ENCODE peak calls at places on chromosomes 4 and X, in six cellular contexts. Y is CD8-positive, alpha-beta T cell; H is ascending aorta; R is GM23338; K is tibial artery; A is HCT116. J is an unnamed sample.

GRCh38 chrX:118182050-118182449 is 65.4 kb upstream of the KLHL13 start:
- DNase-seq in H (no peak), A (no peak), K (no peak), R (no peak), Y (no peak), J (no peak)

GRCh38 chrX:73855546-73855945 is 292.5 kb downstream of the CHIC1 start:
- DNase-seq in H (no peak), K (no peak), A (peak), R (peak), Y (peak), J (peak)

GRCh38 chr4:2932951-2933565 is 30.1 kb downstream of the NOP14 start:
- DNase-seq in H (no peak), Y (no peak), R (no peak), K (peak), A (no peak), J (no peak)

GRCh38 chr4:3017504-3017903 is 54.1 kb downstream of the GRK4 start:
- DNase-seq in A (no peak), K (no peak), R (no peak), Y (no peak), H (no peak), J (no peak)

GRCh38 chr4:183443609-183444148 is 757 bp upstream of the CDKN2AIP start:
- DNase-seq in H (no peak), R (peak), A (no peak), K (no peak), Y (peak), J (peak)

GRCh38 chr4:174071591-174071990 is 211.9 kb downstream of the FBXO8 start:
- DNase-seq in Y (no peak), H (no peak), K (no peak), R (no peak), A (no peak), J (no peak)

GRCh38 chr4:83219344-83219990 is 65.1 kb downstream of the COQ2 start:
- DNase-seq in A (no peak), R (no peak), H (no peak), K (no peak), Y (peak), J (no peak)

GRCh38 chr4:156536661-156537060 is 434.9 kb downstream of the PDGFC start:
- DNase-seq in K (no peak), A (no peak), R (no peak), Y (no peak), H (no peak), J (no peak)

GRCh38 chr4:123481034-123481433 is 84.4 kb downstream of the SPRY1 start:
- DNase-seq in A (no peak), K (no peak), R (no peak), Y (no peak), H (no peak), J (peak)

GRCh38 chrX:7706032-7706431 is 136.9 kb upstream of the VCX start:
- DNase-seq in Y (no peak), H (no peak), A (no peak), R (no peak), K (no peak), J (no peak)

GRCh38 chr4:138090918-138091659 is 151.1 kb downstream of the SLC7A11 start:
- DNase-seq in A (no peak), Y (no peak), H (no peak), K (no peak), R (no peak), J (no peak)
- H3K4me3 ChIP-seq in A (no peak), Y (no peak), H (peak), K (no peak), R (no peak), J (no peak)

GRCh38 chrX:70970482-70970999 is 39.6 kb upstream of the SLC7A3 start:
- DNase-seq in Y (no peak), H (no peak), K (no peak), R (peak), A (no peak), J (no peak)
- TF ChIP-seq CTCF in Y (peak), H (no peak), K (peak), R (no peak), A (peak), J (peak)

DNA sequence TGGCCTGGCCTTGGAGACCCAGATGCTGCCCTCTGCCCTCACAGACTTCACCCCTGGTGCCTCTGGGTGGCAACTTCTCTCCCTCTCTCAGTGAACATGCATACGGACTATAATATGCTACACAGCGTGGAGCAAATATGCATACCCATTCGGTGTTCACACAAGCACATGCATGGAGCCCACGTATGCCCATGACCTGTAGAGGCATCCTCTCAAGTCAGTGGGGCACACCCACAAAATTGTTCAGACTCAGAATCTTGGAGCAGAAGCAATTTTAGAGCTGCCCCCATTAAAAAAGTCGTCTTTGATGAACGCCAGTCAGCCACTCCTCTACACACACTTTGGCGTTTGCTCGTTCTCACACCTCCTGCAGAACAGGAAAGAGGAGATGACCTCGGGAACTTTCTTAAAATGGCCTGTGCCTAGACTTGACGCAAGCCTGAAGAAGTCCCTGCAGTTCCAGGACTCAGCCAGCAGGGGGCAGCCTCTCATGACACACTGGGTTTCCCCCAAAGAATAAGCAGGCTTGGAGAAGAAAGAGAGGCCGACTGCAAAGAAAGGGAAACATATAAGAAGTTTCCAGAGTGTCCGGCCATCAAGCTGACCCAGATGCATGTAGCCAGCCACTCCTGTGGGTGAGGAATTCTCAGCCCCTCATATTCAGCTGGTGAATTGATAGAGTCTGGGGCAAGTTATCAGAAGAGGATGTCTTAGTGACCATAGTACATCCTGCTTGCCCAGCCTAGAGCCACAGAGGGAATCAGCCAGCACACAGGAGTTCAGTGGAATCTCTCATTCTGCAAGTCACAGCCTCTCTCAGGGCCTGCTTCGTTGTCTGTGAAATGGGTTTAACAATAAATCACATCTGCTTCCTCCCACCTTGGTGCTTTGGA is 17.3 kb downstream of the APLN start:
- DNase-seq in A (peak), H (peak), K (peak), Y (peak), R (peak), J (no peak)
- H3K27ac ChIP-seq in A (no peak), H (no peak), K (no peak), Y (no peak), R (no peak), J (no peak)

GRCh38 chr4:688695-689497 is at the start of gene SLC49A3:
- DNase-seq in R (peak), K (no peak), Y (no peak), H (no peak), A (no peak), J (no peak)
- H3K4me3 ChIP-seq in R (peak), K (peak), Y (no peak), H (peak), A (peak), J (no peak)

J was measured in AG04450.